ENCODE peak calls at places on chromosomes 13 and 19, in nine cellular contexts. V is Peyer's patch; H is ovary; F is RWPE1; X is CD4-positive, alpha-beta T cell; S is left ventricle myocardium inferior; M is left lung; B is neuronal stem cell; U is endodermal cell. R is an unnamed sample.

GRCh38 chr13:37109080-37109678 is 3.7 kb upstream of the CSNK1A1L start:
- DNase-seq in H (no peak), X (no peak), U (no peak), M (no peak), V (no peak), F (peak), B (peak), S (no peak), R (peak)

GRCh38 chr13:112674412-112675383 is 15.1 kb upstream of the ATP11A start:
- DNase-seq in H (no peak), B (no peak), S (no peak), X (no peak), V (no peak), F (no peak), U (peak), M (no peak), R (no peak)

GRCh38 chr19:54587026-54587425 is 6.4 kb upstream of the LILRA1 start:
- DNase-seq in F (no peak), H (no peak), S (no peak), V (no peak), M (no peak), B (no peak), X (no peak), U (no peak), R (no peak)

GRCh38 chr13:23372264-23372905 is 61.1 kb downstream of the SACS start:
- DNase-seq in H (no peak), F (no peak), M (no peak), S (no peak), X (no peak), B (no peak), V (no peak), U (no peak), R (no peak)

GRCh38 chr13:39522329-39522728 is 80.7 kb downstream of the LHFPL6 start:
- DNase-seq in U (no peak), M (no peak), X (no peak), S (no peak), B (no peak), F (no peak), V (no peak), H (no peak), R (no peak)

GRCh38 chr13:39144941-39145533 is 106.8 kb downstream of the NHLRC3 start:
- DNase-seq in F (peak), B (peak), V (no peak), X (no peak), S (peak), U (peak), H (peak), M (no peak), R (no peak)

GRCh38 chr13:72246396-72246795 is 379.4 kb upstream of the DACH1 start:
- DNase-seq in S (no peak), B (no peak), F (no peak), U (no peak), X (no peak), H (no peak), M (no peak), V (no peak), R (no peak)

GRCh38 chr13:114049626-114050101 is 75.8 kb upstream of the C13orf46 start:
- DNase-seq in S (no peak), H (no peak), B (no peak), U (no peak), V (no peak), X (no peak), M (peak), F (no peak), R (no peak)

GRCh38 chr19:35889370-35890112 is 10.8 kb downstream of the NFKBID start:
- DNase-seq in M (no peak), B (no peak), S (no peak), X (no peak), U (no peak), F (no peak), H (no peak), V (no peak), R (no peak)

GRCh38 chr19:604355-604754 is 14.7 kb downstream of the HCN2 start:
- DNase-seq in F (peak), U (no peak), H (no peak), M (no peak), X (peak), B (no peak), S (no peak), V (no peak), R (no peak)

GRCh38 chr13:113843864-113844556 is 19.9 kb downstream of the GAS6 start:
- DNase-seq in F (no peak), M (peak), X (no peak), S (peak), B (no peak), U (no peak), V (no peak), H (peak), R (no peak)

GRCh38 chr13:47110833-47111240 is 214.0 kb upstream of the HTR2A start:
- DNase-seq in F (no peak), M (peak), B (no peak), V (no peak), H (no peak), X (no peak), U (no peak), S (no peak), R (no peak)
- H3K27ac ChIP-seq in F (no peak), M (no peak), B (peak), V (no peak), H (no peak), X (no peak), U (no peak), S (no peak), R (no peak)

DNA sequence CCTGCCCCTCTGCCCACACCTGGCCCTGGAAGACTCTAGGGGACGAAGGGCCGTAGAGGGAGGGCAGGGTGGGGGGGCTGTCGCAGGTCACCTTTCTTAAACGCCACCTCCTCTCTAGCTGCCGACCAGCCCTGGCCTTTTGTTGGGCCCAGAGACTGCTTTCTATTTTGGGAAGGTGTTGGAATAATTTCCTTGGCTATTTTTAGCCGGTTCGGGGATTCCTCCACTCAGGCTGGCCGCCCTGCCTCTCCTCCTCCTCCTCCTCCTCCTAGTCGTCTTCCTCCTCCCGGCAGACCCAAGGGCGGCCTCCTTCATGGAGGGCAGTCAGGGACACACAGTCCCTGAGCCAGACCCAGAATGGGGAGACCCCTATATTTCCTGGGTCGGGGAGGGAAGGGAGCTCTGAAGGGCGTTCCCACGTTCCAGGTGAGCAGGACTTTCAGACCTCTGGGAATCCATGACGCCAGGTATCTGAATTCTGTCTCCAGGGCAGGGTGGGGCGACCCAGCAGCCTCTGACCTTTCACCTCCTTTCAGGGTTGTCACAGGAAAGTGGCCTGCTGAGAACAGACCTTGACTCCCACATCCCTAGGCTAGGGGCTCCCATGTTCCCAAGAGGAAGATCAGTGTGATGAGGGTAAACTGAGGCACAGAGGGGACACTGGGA is 19.9 kb downstream of the GADD45B start:
- DNase-seq in X (no peak), V (no peak), U (no peak), F (no peak), M (no peak), H (no peak), B (no peak), S (no peak), R (no peak)
- H3K27ac ChIP-seq in X (no peak), V (peak), U (no peak), F (peak), M (peak), H (no peak), B (no peak), S (peak), R (no peak)

DNA sequence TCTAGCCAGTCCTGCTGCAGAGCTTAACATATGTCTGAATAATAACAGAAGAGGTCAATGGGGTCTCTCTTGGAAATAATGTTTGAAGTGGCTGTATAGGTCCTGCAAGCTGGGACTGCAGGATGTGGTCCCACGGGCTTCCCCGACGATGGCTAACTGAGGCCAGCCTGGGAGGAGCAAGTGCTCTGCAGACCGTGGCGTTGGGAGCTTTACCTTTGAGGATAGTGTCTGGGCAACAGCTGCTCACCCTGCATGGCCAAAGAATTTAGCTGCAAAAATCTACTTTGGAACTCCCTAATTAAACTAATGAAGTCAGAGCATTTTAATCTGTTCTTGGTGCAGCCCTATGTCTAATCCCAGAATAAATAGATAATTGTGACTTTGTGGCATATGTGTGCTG is 18.2 kb upstream of the AMER2 start:
- DNase-seq in X (no peak), V (no peak), F (no peak), U (peak), M (no peak), B (no peak), H (no peak), S (no peak), R (no peak)
- H3K27ac ChIP-seq in X (no peak), V (no peak), F (no peak), U (no peak), M (no peak), B (no peak), H (no peak), S (no peak), R (peak)

GRCh38 chr13:84973661-84974060 is 825.6 kb downstream of the SLITRK6 start:
- DNase-seq in M (no peak), S (no peak), U (peak), B (peak), F (no peak), X (no peak), H (no peak), V (no peak), R (no peak)
- H3K27ac ChIP-seq in M (no peak), S (no peak), U (no peak), B (peak), F (no peak), X (no peak), H (no peak), V (no peak), R (no peak)

DNA sequence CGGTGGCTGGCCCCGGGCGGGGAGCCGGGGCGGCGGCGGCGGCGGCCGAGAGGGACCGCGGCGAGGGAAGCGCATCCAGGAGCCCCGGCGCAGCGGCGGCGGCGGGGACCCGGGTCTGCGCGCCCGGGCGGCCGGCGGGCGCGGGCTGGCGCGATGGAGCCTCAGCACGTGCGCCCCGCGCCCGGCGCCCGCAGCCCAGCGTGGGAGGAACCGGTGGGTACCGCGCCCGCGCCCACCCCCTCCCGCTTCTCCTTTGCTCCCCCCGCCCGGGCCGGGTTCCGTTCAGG is 7.8 kb upstream of the DGKH start:
- DNase-seq in H (no peak), M (no peak), F (no peak), B (no peak), V (no peak), X (no peak), U (no peak), S (no peak), R (no peak)
- H3K27ac ChIP-seq in H (peak), M (peak), F (peak), B (no peak), V (peak), X (no peak), U (no peak), S (peak), R (no peak)

GRCh38 chr19:3363841-3364500 is 2.4 kb upstream of the NFIC start:
- DNase-seq in S (no peak), U (peak), F (no peak), X (no peak), M (no peak), H (no peak), V (no peak), B (no peak), R (no peak)

GRCh38 chr19:3365447-3366103 is 808 bp upstream of the NFIC start:
- DNase-seq in X (no peak), B (no peak), S (peak), F (no peak), V (no peak), M (peak), H (peak), U (no peak), R (no peak)

GRCh38 chr19:3366104-3366760 is at the start of gene NFIC:
- DNase-seq in X (peak), V (peak), M (peak), F (peak), U (peak), S (peak), B (no peak), H (peak), R (no peak)

GRCh38 chr19:3365093-3365446 is 1.3 kb upstream of the NFIC start:
- DNase-seq in U (no peak), B (no peak), S (no peak), X (no peak), F (no peak), V (no peak), H (no peak), M (no peak), R (no peak)

GRCh38 chr19:3364501-3364858 is 1.9 kb upstream of the NFIC start:
- DNase-seq in X (no peak), F (no peak), U (no peak), M (no peak), B (no peak), V (no peak), H (no peak), S (no peak), R (no peak)
- H3K27ac ChIP-seq in X (no peak), F (peak), U (no peak), M (no peak), B (no peak), V (peak), H (peak), S (peak), R (no peak)